ENCODE peak calls at places on chromosomes 13 and 19, in nine cellular contexts. U is H54; T is sigmoid colon; Q is NCI-H460; W is stimulated activated naive CD4-positive, alpha-beta T cell; R is adipocyte; E is HEK293T; F is NCI-H774; O is NB4. H is an unnamed sample.

GRCh38 chr19:53961523-53962345 is 1.0 kb upstream of the CACNG8 start:
- DNase-seq in U (peak), T (no peak), Q (no peak), W (no peak), R (no peak), E (peak), F (no peak), O (no peak), H (no peak)

GRCh38 chr13:94188173-94188869 is 291.2 kb downstream of the DCT start:
- DNase-seq in U (no peak), T (no peak), Q (no peak), W (no peak), R (no peak), E (no peak), F (no peak), O (no peak), H (no peak)

GRCh38 chr13:48486836-48487235 is 46.0 kb downstream of the RCBTB2 start:
- DNase-seq in U (no peak), T (no peak), Q (no peak), W (no peak), R (no peak), E (no peak), F (no peak), O (no peak), H (no peak)

GRCh38 chr13:38667526-38668094 is 19.3 kb upstream of the FREM2 start:
- DNase-seq in U (no peak), T (no peak), Q (no peak), W (no peak), R (no peak), E (no peak), F (no peak), O (no peak), H (no peak)

GRCh38 chr19:35958660-35959039 is 22.5 kb downstream of the LRFN3 start:
- DNase-seq in U (no peak), T (no peak), Q (no peak), W (no peak), R (no peak), E (no peak), F (no peak), O (no peak), H (no peak)

GRCh38 chr19:53517114-53517741 is 20.7 kb upstream of the ZNF331 start:
- DNase-seq in U (no peak), T (no peak), Q (no peak), W (no peak), R (no peak), E (no peak), F (no peak), O (no peak), H (no peak)

GRCh38 chr19:29171525-29171924 is 41.4 kb downstream of the UQCRFS1 start:
- DNase-seq in U (no peak), T (no peak), Q (no peak), W (no peak), R (no peak), E (no peak), F (no peak), O (no peak), H (no peak)

GRCh38 chr19:13460045-13460444 is 46.2 kb downstream of the CACNA1A start:
- DNase-seq in U (no peak), T (no peak), Q (no peak), W (no peak), R (no peak), E (no peak), F (peak), O (no peak), H (no peak)

GRCh38 chr13:104140557-104140956 is 1074.3 kb upstream of the SLC10A2 start:
- DNase-seq in U (no peak), T (no peak), Q (no peak), W (no peak), R (no peak), E (no peak), F (peak), O (no peak), H (no peak)

GRCh38 chr19:58020985-58021384 is 12.8 kb upstream of the ZSCAN1 start:
- DNase-seq in U (no peak), T (no peak), Q (no peak), W (no peak), R (no peak), E (no peak), F (no peak), O (no peak), H (no peak)

GRCh38 chr19:52673014-52673413 is 34.9 kb upstream of the ZNF83 start:
- DNase-seq in U (no peak), T (no peak), Q (no peak), W (no peak), R (peak), E (no peak), F (no peak), O (no peak), H (no peak)

GRCh38 chr13:79079351-79079839 is 326.7 kb downstream of the RBM26 start:
- DNase-seq in U (no peak), T (no peak), Q (no peak), W (no peak), R (no peak), E (no peak), F (no peak), O (no peak), H (no peak)

GRCh38 chr19:49447485-49448431 is 3.9 kb downstream of the PIH1D1 start:
- DNase-seq in U (no peak), T (peak), Q (no peak), W (no peak), R (no peak), E (no peak), F (no peak), O (peak), H (no peak)

GRCh38 chr13:28531195-28531955 is 36.4 kb upstream of the FLT1 start:
- DNase-seq in U (no peak), T (no peak), Q (no peak), W (no peak), R (peak), E (peak), F (no peak), O (peak), H (peak)

GRCh38 chr13:27022571-27023311 is 148.9 kb downstream of the USP12 start:
- DNase-seq in U (no peak), T (peak), Q (peak), W (no peak), R (peak), E (no peak), F (peak), O (no peak), H (peak)

GRCh38 chr13:76286178-76286577 is 600.0 kb downstream of the KCTD12 start:
- DNase-seq in U (no peak), T (no peak), Q (no peak), W (no peak), R (peak), E (no peak), F (no peak), O (no peak), H (no peak)

GRCh38 chr19:12801466-12802266 is at the start of the genes PRDX2 and THSD8:
- DNase-seq in U (no peak), T (peak), Q (no peak), W (peak), R (peak), E (peak), F (peak), O (peak), H (peak)

GRCh38 chr19:41897820-41898219 is 14.8 kb downstream of the ARHGEF1 start:
- DNase-seq in U (no peak), T (no peak), Q (no peak), W (no peak), R (no peak), E (no peak), F (no peak), O (no peak), H (no peak)

GRCh38 chr13:112255550-112256120 is 120.5 kb upstream of the SPACA7 start:
- DNase-seq in U (no peak), T (no peak), Q (no peak), W (no peak), R (no peak), E (no peak), F (no peak), O (no peak), H (no peak)

GRCh38 chr19:41552558-41552957 is 23.4 kb upstream of the CEACAM21 start:
- DNase-seq in U (no peak), T (no peak), Q (no peak), W (peak), R (no peak), E (no peak), F (no peak), O (no peak), H (no peak)

GRCh38 chr13:79654520-79654919 is 173.6 kb downstream of the NDFIP2 start:
- DNase-seq in U (no peak), T (no peak), Q (no peak), W (no peak), R (no peak), E (no peak), F (no peak), O (no peak), H (no peak)

GRCh38 chr19:41311072-41311471 is 1.1 kb downstream of the CCDC97 start:
- DNase-seq in U (no peak), T (no peak), Q (no peak), W (no peak), R (peak), E (no peak), F (no peak), O (no peak), H (no peak)

GRCh38 chr13:53127378-53127777 is 98.8 kb downstream of the OLFM4 start:
- DNase-seq in U (no peak), T (no peak), Q (no peak), W (no peak), R (no peak), E (no peak), F (no peak), O (no peak), H (no peak)

GRCh38 chr19:50514346-50515167 is 844 bp upstream of the ASPDH start:
- DNase-seq in U (no peak), T (peak), Q (no peak), W (no peak), R (no peak), E (no peak), F (no peak), O (no peak), H (no peak)

GRCh38 chr19:28560786-28561185 is 652.2 kb downstream of the UQCRFS1 start:
- DNase-seq in U (no peak), T (no peak), Q (no peak), W (no peak), R (no peak), E (no peak), F (no peak), O (no peak), H (no peak)

GRCh38 chr13:110560606-110561334 is 752 bp downstream of the RAB20 start:
- DNase-seq in U (no peak), T (peak), Q (no peak), W (peak), R (peak), E (peak), F (peak), O (peak), H (no peak)

GRCh38 chr13:45575830-45576180 is 39.7 kb downstream of the ERICH6B start:
- DNase-seq in U (no peak), T (no peak), Q (no peak), W (no peak), R (no peak), E (no peak), F (no peak), O (no peak), H (no peak)

GRCh38 chr19:3367572-3368440 is 1.4 kb downstream of the NFIC start:
- DNase-seq in U (no peak), T (no peak), Q (no peak), W (no peak), R (no peak), E (no peak), F (no peak), O (no peak), H (no peak)

GRCh38 chr19:50402544-50403301 is 16.0 kb upstream of the SPIB start:
- DNase-seq in U (no peak), T (no peak), Q (no peak), W (no peak), R (no peak), E (no peak), F (no peak), O (no peak), H (no peak)

GRCh38 chr13:48334534-48335127 is 31.1 kb downstream of the RB1 start:
- DNase-seq in U (no peak), T (no peak), Q (peak), W (peak), R (peak), E (no peak), F (no peak), O (peak), H (no peak)

H was measured in mesothelial cell of epicardium.